ENCODE peak calls at places on chromosome 5, in four cellular contexts. K is amniotic stem cell; W is effector CD4-positive, alpha-beta T cell; L is mesothelial cell of epicardium. O is an unnamed sample.

GRCh38 chr5:170429014-170429413 is 39.8 kb upstream of the KCNMB1 start:
- DNase-seq in K (no peak), W (no peak), L (no peak), O (no peak)

GRCh38 chr5:116437922-116438578 is 136.6 kb downstream of the SEMA6A start:
- DNase-seq in K (no peak), W (no peak), L (no peak), O (no peak)

GRCh38 chr5:123438244-123438643 is 15.0 kb upstream of the CEP120 start:
- DNase-seq in K (no peak), W (no peak), L (no peak), O (no peak)

GRCh38 chr5:179342577-179342976 is 2.7 kb downstream of the ADAMTS2 start:
- DNase-seq in K (peak; percentile 33), W (no peak), L (no peak), O (no peak)

GRCh38 chr5:174750720-174751119 is 26.3 kb downstream of the MSX2 start:
- DNase-seq in K (no peak), W (no peak), L (no peak), O (peak; percentile 42)

GRCh38 chr5:66558562-66558961 is 37.6 kb upstream of the MAST4 start:
- DNase-seq in K (no peak), W (no peak), L (no peak), O (no peak)

GRCh38 chr5:115069087-115069968 is 100.4 kb downstream of the TRIM36 start:
- DNase-seq in K (no peak), W (no peak), L (no peak), O (peak; percentile 70)

GRCh38 chr5:172935096-172935495 is 24.1 kb upstream of the RPL26L1 start:
- DNase-seq in K (no peak), W (no peak), L (no peak), O (no peak)

GRCh38 chr5:143767162-143767561 is 44.8 kb upstream of the HMHB1 start:
- DNase-seq in K (no peak), W (no peak), L (no peak), O (no peak)

GRCh38 chr5:6365142-6365976 is 13.0 kb downstream of the MED10 start:
- DNase-seq in K (no peak), W (no peak), L (no peak), O (no peak)

GRCh38 chr5:91281409-91281808 is 101.7 kb downstream of the ARRDC3 start:
- DNase-seq in K (peak; percentile 62), W (no peak), L (no peak), O (peak; percentile 59)

GRCh38 chr5:109753279-109753678 is 63.6 kb downstream of the MAN2A1 start:
- DNase-seq in K (no peak), W (no peak), L (no peak), O (no peak)

GRCh38 chr5:73031839-73032238 is 76.0 kb downstream of the FCHO2 start:
- DNase-seq in K (peak; percentile 18), W (no peak), L (no peak), O (peak; percentile 78)

GRCh38 chr5:134406390-134406789 is 5.3 kb downstream of the CDKN2AIPNL start:
- DNase-seq in K (no peak), W (no peak), L (no peak), O (no peak)

GRCh38 chr5:158559066-158559465 is 540.6 kb downstream of the EBF1 start:
- DNase-seq in K (no peak), W (no peak), L (no peak), O (no peak)

GRCh38 chr5:138752951-138753793 is at the start of gene CTNNA1:
- DNase-seq in K (peak; percentile 27), W (peak; percentile 13), L (peak; percentile 76), O (peak; percentile 89)

GRCh38 chr5:40518511-40518917 is 161.2 kb upstream of the PTGER4 start:
- DNase-seq in K (peak; percentile 9), W (no peak), L (no peak), O (peak; percentile 90)

GRCh38 chr5:57429513-57430120 is 53.0 kb downstream of the ACTBL2 start:
- DNase-seq in K (no peak), W (no peak), L (no peak), O (no peak)

GRCh38 chr5:370311-370958 is 48.9 kb downstream of the AHRR start:
- DNase-seq in K (no peak), W (no peak), L (no peak), O (no peak)

GRCh38 chr5:123949807-123950206 is 437.8 kb downstream of the CSNK1G3 start:
- DNase-seq in K (no peak), W (no peak), L (no peak), O (no peak)

GRCh38 chr5:155008669-155009068 is 4.9 kb upstream of the KIF4B start:
- DNase-seq in K (no peak), W (no peak), L (no peak), O (no peak)

GRCh38 chr5:67805666-67806348 is 409.7 kb upstream of the PIK3R1 start:
- DNase-seq in K (no peak), W (no peak), L (no peak), O (no peak)

GRCh38 chr5:135041726-135042125 is 7.7 kb upstream of the PITX1 start:
- DNase-seq in K (no peak), W (no peak), L (no peak), O (no peak)

GRCh38 chr5:94968507-94969095 is 316.3 kb downstream of the MCTP1 start:
- DNase-seq in K (peak; percentile 13), W (no peak), L (no peak), O (peak; percentile 71)

GRCh38 chr5:181246276-181247050 is 2.8 kb upstream of the RACK1 start:
- DNase-seq in K (no peak), W (peak; percentile 59), L (peak; percentile 70), O (peak; percentile 95)

GRCh38 chr5:1973391-1974013 is 90.8 kb upstream of the IRX4 start:
- DNase-seq in K (no peak), W (no peak), L (no peak), O (peak; percentile 96)